ENCODE peak calls at places on chromosomes 5 and 9, in seven cellular contexts. K is A549, M is sigmoid colon, D is stomach, P is esophagus muscularis mucosa, V is HepG2, I is SK-N-SH. R is an unnamed sample. For H3K4me1 and H3K9me3, the result is how much of the 10 kb centered on the place peaks cover.

GRCh38 chr5:72160959-72161358 is 53.7 kb downstream of the MAP1B start:
- DNase-seq in M (no peak), D (no peak), P (no peak), V (no peak), I (no peak), K (no peak), R (no peak)

GRCh38 chr5:178784391-178784790 is 53.9 kb upstream of the ZNF354A start:
- DNase-seq in D (no peak), M (no peak), V (no peak), P (no peak), I (no peak), K (no peak), R (no peak)

GRCh38 chr5:74542477-74542876 is 98.1 kb downstream of the ENC1 start:
- DNase-seq in I (no peak), K (no peak), M (no peak), P (no peak), V (no peak), D (no peak), R (no peak)

GRCh38 chr9:31629292-31629691 is 755.2 kb upstream of the ACO1 start:
- DNase-seq in P (no peak), D (no peak), I (no peak), K (no peak), V (no peak), M (no peak), R (no peak)

GRCh38 chr9:21465859-21466518 is 16.1 kb downstream of the IFNE start:
- DNase-seq in I (peak), K (peak), D (no peak), V (peak), P (no peak), M (no peak), R (no peak)

GRCh38 chr5:137415231-137415681 is 83.9 kb downstream of the SPOCK1 start:
- DNase-seq in M (no peak), K (no peak), P (peak), V (no peak), I (no peak), D (no peak), R (no peak)

GRCh38 chr5:1173485-1174070 is 27.8 kb upstream of the SLC6A19 start:
- DNase-seq in V (no peak), M (no peak), K (no peak), D (no peak), P (no peak), I (no peak), R (no peak)

GRCh38 chr9:101477736-101478135 is 42.2 kb upstream of the ALDOB start:
- DNase-seq in I (no peak), K (no peak), V (no peak), P (no peak), M (no peak), D (no peak), R (no peak)

GRCh38 chr9:134128727-134129679 is 6.9 kb upstream of the WDR5 start:
- DNase-seq in K (no peak), P (no peak), I (no peak), D (no peak), V (no peak), M (no peak), R (no peak)

GRCh38 chr5:38078161-38078560 is 180.2 kb upstream of the EGFLAM start:
- DNase-seq in K (no peak), P (no peak), M (no peak), I (no peak), V (peak), D (no peak), R (no peak)

GRCh38 chr9:34576593-34576935 is 13.0 kb downstream of the CNTFR start:
- DNase-seq in K (no peak), V (no peak), M (no peak), I (no peak), P (no peak), D (no peak), R (no peak)

GRCh38 chr5:5373351-5374033 is 49.0 kb upstream of the ICE1 start:
- DNase-seq in V (no peak), M (peak), D (no peak), K (no peak), I (no peak), P (no peak), R (no peak)

GRCh38 chr9:17536027-17536426 is 42.8 kb upstream of the SH3GL2 start:
- DNase-seq in V (no peak), D (no peak), K (no peak), P (peak), M (no peak), I (no peak), R (no peak)

GRCh38 chr9:38073882-38074281 is 4.9 kb upstream of the SHB start:
- DNase-seq in M (no peak), V (no peak), I (no peak), K (no peak), P (no peak), D (no peak), R (no peak)

GRCh38 chr9:81472701-81473100 is 216.6 kb downstream of the TLE1 start:
- DNase-seq in V (no peak), K (no peak), M (no peak), D (no peak), P (no peak), I (no peak), R (no peak)

GRCh38 chr9:132350861-132351315 is 3.9 kb downstream of the SETX start:
- DNase-seq in V (no peak), K (no peak), D (no peak), I (no peak), P (no peak), M (no peak), R (no peak)

GRCh38 chr9:132356276-132356924 is 1.6 kb upstream of the SETX start:
- DNase-seq in M (no peak), K (no peak), P (no peak), D (no peak), I (no peak), V (no peak), R (no peak)

GRCh38 chr9:132357764-132358163 is 3.0 kb upstream of the SETX start:
- DNase-seq in D (no peak), V (no peak), M (no peak), P (no peak), I (no peak), K (no peak), R (no peak)

GRCh38 chr9:132351404-132352050 is 3.3 kb downstream of the SETX start:
- DNase-seq in I (no peak), K (no peak), P (no peak), M (no peak), V (no peak), D (no peak), R (no peak)

GRCh38 chr9:132354645-132355355 is at the start of gene SETX:
- DNase-seq in K (peak), P (peak), V (peak), M (peak), I (peak), D (peak), R (peak)
- TF ChIP-seq EP300 in K (no peak), P (no peak), V (no peak), M (no peak), I (no peak), D (no peak), R (no peak)

DNA sequence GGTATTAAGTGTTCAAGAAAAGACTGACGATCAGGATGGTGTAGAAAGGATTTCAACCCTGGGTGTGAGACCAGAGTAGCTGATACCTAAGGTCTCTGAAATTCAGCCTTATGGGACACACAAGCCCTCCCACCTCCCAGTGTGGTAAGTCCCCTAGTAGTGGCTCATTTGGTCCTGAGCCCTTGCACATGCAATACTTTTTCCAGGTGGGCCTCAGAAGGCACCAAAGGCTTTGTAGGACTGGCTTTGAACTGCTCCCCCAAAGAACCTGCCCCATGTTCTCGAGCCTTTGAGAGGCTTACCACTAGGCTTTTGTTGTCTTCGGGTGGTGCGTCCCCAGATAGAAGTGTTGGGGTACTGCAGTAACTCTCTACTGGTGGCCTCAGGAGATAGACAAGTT is 803 bp downstream of the GARIN3 start:
- DNase-seq in K (no peak), V (no peak), P (peak), M (no peak), I (no peak), D (no peak), R (no peak)
- H3K4me1 ChIP-seq in K (under half), V (under half), P (under half), M (under half), I (under half), D (under half), R (under half)

DNA sequence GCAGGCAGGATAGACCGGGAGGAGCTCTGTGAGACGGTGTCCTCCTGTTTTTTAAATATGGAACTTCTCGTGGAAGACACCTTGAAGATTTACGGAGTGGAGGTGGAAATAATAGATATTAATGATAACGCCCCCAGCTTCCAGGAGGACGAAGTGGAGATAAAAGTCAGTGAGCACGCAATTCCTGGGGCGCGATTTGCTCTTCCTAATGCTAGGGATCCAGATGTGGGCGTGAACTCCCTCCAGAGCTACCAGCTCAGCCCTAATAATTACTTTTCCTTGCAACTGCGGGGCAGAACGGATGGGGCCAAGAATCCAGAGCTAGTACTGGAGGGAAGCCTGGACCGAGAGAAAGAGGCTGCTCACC is 621 bp downstream of the PCDHGA11 start:
- DNase-seq in K (no peak), D (no peak), I (no peak), P (no peak), V (no peak), M (no peak), R (no peak)
- H3K9me3 ChIP-seq in K (half or more), D (half or more), I (under half), P (half or more), V (under half), M (half or more), R (half or more)

GRCh38 chr9:19650292-19650691 is 138.5 kb downstream of the SLC24A2 start:
- DNase-seq in I (no peak), P (no peak), V (no peak), K (no peak), D (no peak), M (no peak), R (no peak)
- TF ChIP-seq EP300 in I (no peak), P (no peak), V (no peak), K (no peak), D (no peak), M (no peak), R (no peak)